ENCODE peak calls at places on chromosomes 3 and 15, in nine cellular contexts. One of them, this sample, is unnamed.

GRCh38 chr15:56337084-56337725 is 28.0 kb upstream of the TEX9 start:
- DNase-seq in hypothalamus: no peak
- DNase-seq in nucleus accumbens: no peak
- DNase-seq in stimulated activated CD8-positive, alpha-beta memory T cell treated with anti-CD3 and anti-CD28 coated beads, Interleukin-7, amount 100 ng/mL, for 24 hours: no peak
- DNase-seq in stimulated activated effector memory CD8-positive, alpha-beta T cell treated with anti-CD3 and anti-CD28 coated beads, Interleukin-12 subunit alpha, Interleukin-12 subunit beta, amount 100 ng/mL, for 72 hours: no peak
- DNase-seq in activated T-cell treated with anti-CD3 and anti-CD28 coated beads for 1 hour: no peak
- DNase-seq in T47D: no peak
- DNase-seq in AG10803: no peak
- DNase-seq in NCI-H460: no peak
- DNase-seq in this sample: no peak

GRCh38 chr3:194031867-194032635 is 103.9 kb upstream of the HES1 start:
- DNase-seq in hypothalamus: no peak
- DNase-seq in nucleus accumbens: no peak
- DNase-seq in stimulated activated CD8-positive, alpha-beta memory T cell treated with anti-CD3 and anti-CD28 coated beads, Interleukin-7, amount 100 ng/mL, for 24 hours: no peak
- DNase-seq in stimulated activated effector memory CD8-positive, alpha-beta T cell treated with anti-CD3 and anti-CD28 coated beads, Interleukin-12 subunit alpha, Interleukin-12 subunit beta, amount 100 ng/mL, for 72 hours: no peak
- DNase-seq in activated T-cell treated with anti-CD3 and anti-CD28 coated beads for 1 hour: no peak
- DNase-seq in T47D: no peak
- DNase-seq in AG10803: no peak
- DNase-seq in NCI-H460: no peak
- DNase-seq in this sample: no peak

GRCh38 chr3:143362115-143362992 is 242.8 kb downstream of the CHST2 start:
- DNase-seq in hypothalamus: no peak
- DNase-seq in nucleus accumbens: no peak
- DNase-seq in stimulated activated CD8-positive, alpha-beta memory T cell treated with anti-CD3 and anti-CD28 coated beads, Interleukin-7, amount 100 ng/mL, for 24 hours: no peak
- DNase-seq in stimulated activated effector memory CD8-positive, alpha-beta T cell treated with anti-CD3 and anti-CD28 coated beads, Interleukin-12 subunit alpha, Interleukin-12 subunit beta, amount 100 ng/mL, for 72 hours: no peak
- DNase-seq in activated T-cell treated with anti-CD3 and anti-CD28 coated beads for 1 hour: no peak
- DNase-seq in T47D: no peak
- DNase-seq in AG10803: no peak
- DNase-seq in NCI-H460: no peak
- DNase-seq in this sample: no peak

GRCh38 chr3:160280836-160281235 is 55.6 kb downstream of the C3orf80 start:
- DNase-seq in hypothalamus: no peak
- DNase-seq in nucleus accumbens: no peak
- DNase-seq in stimulated activated CD8-positive, alpha-beta memory T cell treated with anti-CD3 and anti-CD28 coated beads, Interleukin-7, amount 100 ng/mL, for 24 hours: no peak
- DNase-seq in stimulated activated effector memory CD8-positive, alpha-beta T cell treated with anti-CD3 and anti-CD28 coated beads, Interleukin-12 subunit alpha, Interleukin-12 subunit beta, amount 100 ng/mL, for 72 hours: no peak
- DNase-seq in activated T-cell treated with anti-CD3 and anti-CD28 coated beads for 1 hour: no peak
- DNase-seq in T47D: no peak
- DNase-seq in AG10803: no peak
- DNase-seq in NCI-H460: no peak
- DNase-seq in this sample: no peak

GRCh38 chr3:192515661-192516040 is 211.7 kb downstream of the FGF12 start:
- DNase-seq in hypothalamus: no peak
- DNase-seq in nucleus accumbens: no peak
- DNase-seq in stimulated activated CD8-positive, alpha-beta memory T cell treated with anti-CD3 and anti-CD28 coated beads, Interleukin-7, amount 100 ng/mL, for 24 hours: no peak
- DNase-seq in stimulated activated effector memory CD8-positive, alpha-beta T cell treated with anti-CD3 and anti-CD28 coated beads, Interleukin-12 subunit alpha, Interleukin-12 subunit beta, amount 100 ng/mL, for 72 hours: no peak
- DNase-seq in activated T-cell treated with anti-CD3 and anti-CD28 coated beads for 1 hour: no peak
- DNase-seq in T47D: no peak
- DNase-seq in AG10803: no peak
- DNase-seq in NCI-H460: no peak
- DNase-seq in this sample: no peak

GRCh38 chr3:189276481-189277190 is 104.9 kb downstream of the TPRG1 start:
- DNase-seq in hypothalamus: no peak
- DNase-seq in nucleus accumbens: no peak
- DNase-seq in stimulated activated CD8-positive, alpha-beta memory T cell treated with anti-CD3 and anti-CD28 coated beads, Interleukin-7, amount 100 ng/mL, for 24 hours: no peak
- DNase-seq in stimulated activated effector memory CD8-positive, alpha-beta T cell treated with anti-CD3 and anti-CD28 coated beads, Interleukin-12 subunit alpha, Interleukin-12 subunit beta, amount 100 ng/mL, for 72 hours: no peak
- DNase-seq in activated T-cell treated with anti-CD3 and anti-CD28 coated beads for 1 hour: no peak
- DNase-seq in T47D: no peak
- DNase-seq in AG10803: peak; percentile 94
- DNase-seq in NCI-H460: no peak
- DNase-seq in this sample: no peak

GRCh38 chr3:144244662-144245061 is 273.0 kb downstream of the DIPK2A start:
- DNase-seq in hypothalamus: no peak
- DNase-seq in nucleus accumbens: no peak
- DNase-seq in stimulated activated CD8-positive, alpha-beta memory T cell treated with anti-CD3 and anti-CD28 coated beads, Interleukin-7, amount 100 ng/mL, for 24 hours: no peak
- DNase-seq in stimulated activated effector memory CD8-positive, alpha-beta T cell treated with anti-CD3 and anti-CD28 coated beads, Interleukin-12 subunit alpha, Interleukin-12 subunit beta, amount 100 ng/mL, for 72 hours: no peak
- DNase-seq in activated T-cell treated with anti-CD3 and anti-CD28 coated beads for 1 hour: no peak
- DNase-seq in T47D: no peak
- DNase-seq in AG10803: no peak
- DNase-seq in NCI-H460: no peak
- DNase-seq in this sample: no peak

GRCh38 chr15:64897345-64897985 is 14.2 kb upstream of the ANKDD1A start:
- DNase-seq in hypothalamus: no peak
- DNase-seq in nucleus accumbens: no peak
- DNase-seq in stimulated activated CD8-positive, alpha-beta memory T cell treated with anti-CD3 and anti-CD28 coated beads, Interleukin-7, amount 100 ng/mL, for 24 hours: no peak
- DNase-seq in stimulated activated effector memory CD8-positive, alpha-beta T cell treated with anti-CD3 and anti-CD28 coated beads, Interleukin-12 subunit alpha, Interleukin-12 subunit beta, amount 100 ng/mL, for 72 hours: no peak
- DNase-seq in activated T-cell treated with anti-CD3 and anti-CD28 coated beads for 1 hour: no peak
- DNase-seq in T47D: no peak
- DNase-seq in AG10803: peak; percentile 74
- DNase-seq in NCI-H460: peak; percentile 38
- DNase-seq in this sample: no peak

GRCh38 chr3:40366203-40367162 is 20.5 kb upstream of the ENTPD3 start:
- DNase-seq in hypothalamus: no peak
- DNase-seq in nucleus accumbens: no peak
- DNase-seq in stimulated activated CD8-positive, alpha-beta memory T cell treated with anti-CD3 and anti-CD28 coated beads, Interleukin-7, amount 100 ng/mL, for 24 hours: no peak
- DNase-seq in stimulated activated effector memory CD8-positive, alpha-beta T cell treated with anti-CD3 and anti-CD28 coated beads, Interleukin-12 subunit alpha, Interleukin-12 subunit beta, amount 100 ng/mL, for 72 hours: no peak
- DNase-seq in activated T-cell treated with anti-CD3 and anti-CD28 coated beads for 1 hour: no peak
- DNase-seq in T47D: no peak
- DNase-seq in AG10803: no peak
- DNase-seq in NCI-H460: no peak
- DNase-seq in this sample: no peak

This sample was measured in T-helper 9 cell.